ENCODE peak calls at places on chromosomes 1 and 21, in eight cellular contexts. T, Y, C, D, U, I, W and V are unnamed samples.

GRCh38 chr21:45320261-45320990 is 32.7 kb upstream of the POFUT2 start:
- DNase-seq in D (no peak), U (no peak), W (no peak), C (no peak), Y (no peak), T (no peak), I (no peak), V (no peak)

GRCh38 chr1:39485046-39485803 is 6.2 kb upstream of the BMP8A start:
- DNase-seq in I (no peak), D (no peak), C (no peak), W (no peak), U (no peak), T (no peak), Y (no peak), V (no peak)

GRCh38 chr1:226814751-226815496 is 55.5 kb upstream of the PSEN2 start:
- DNase-seq in U (peak), Y (no peak), T (no peak), I (no peak), W (no peak), D (peak), C (peak), V (no peak)

GRCh38 chr1:13550663-13551062 is 33.0 kb upstream of the PDPN start:
- DNase-seq in Y (no peak), U (no peak), C (no peak), W (no peak), I (no peak), T (no peak), D (no peak), V (no peak)

GRCh38 chr1:116314305-116314919 is 58.6 kb upstream of the ATP1A1 start:
- DNase-seq in D (no peak), I (no peak), C (no peak), W (no peak), T (no peak), U (no peak), Y (no peak), V (no peak)

GRCh38 chr21:30613836-30614235 is at the start of gene KRTAP6-1:
- DNase-seq in I (no peak), U (no peak), D (no peak), C (no peak), W (no peak), Y (no peak), T (no peak), V (no peak)

GRCh38 chr1:35185200-35185599 is 7.7 kb downstream of the SFPQ start:
- DNase-seq in D (no peak), I (no peak), T (no peak), U (no peak), C (no peak), Y (no peak), W (no peak), V (no peak)

GRCh38 chr21:24150753-24151152 is 1456.5 kb downstream of the MRPL39 start:
- DNase-seq in U (no peak), D (no peak), C (no peak), W (no peak), I (no peak), T (no peak), Y (no peak), V (no peak)

GRCh38 chr1:186763107-186763506 is 65.6 kb upstream of the PLA2G4A start:
- DNase-seq in Y (peak), U (no peak), W (no peak), I (no peak), T (no peak), D (peak), C (no peak), V (no peak)